ENCODE peak calls at places on chromosomes 3 and 15, in six cellular contexts. H is psoas muscle; B is hepatocyte; X is transverse colon; U is naive thymus-derived CD4-positive, alpha-beta T cell; Q is stomach. K is an unnamed sample.
A peak's percentile ranks its signal among the peaks of the same experiment; 100 is the strongest.

GRCh38 chr3:123809597-123809996 is 74.5 kb downstream of the MYLK start:
- DNase-seq in H (no peak), B (no peak), X (no peak), U (no peak), Q (no peak), K (no peak)

GRCh38 chr15:55782901-55783300 is 39.9 kb upstream of the PRTG start:
- DNase-seq in H (no peak), B (no peak), X (no peak), U (no peak), Q (no peak), K (no peak)

GRCh38 chr3:177193706-177194268 is 3.5 kb downstream of the TBL1XR1 start:
- DNase-seq in H (no peak), B (no peak), X (no peak), U (no peak), Q (no peak), K (peak; percentile 48)

GRCh38 chr15:33152502-33153109 is 41.9 kb downstream of the FMN1 start:
- DNase-seq in H (no peak), B (no peak), X (no peak), U (no peak), Q (no peak), K (no peak)

GRCh38 chr3:105014631-105015030 is 352.1 kb upstream of the ALCAM start:
- DNase-seq in H (no peak), B (no peak), X (no peak), U (no peak), Q (no peak), K (no peak)

GRCh38 chr3:4766716-4767499 is 212.3 kb upstream of the BHLHE40 start:
- DNase-seq in H (no peak), B (no peak), X (no peak), U (no peak), Q (no peak), K (no peak)

GRCh38 chr15:70153948-70154439 is 56.3 kb upstream of the TLE3 start:
- DNase-seq in H (no peak), B (no peak), X (no peak), U (no peak), Q (no peak), K (no peak)

GRCh38 chr15:69161878-69162213 is 1.4 kb downstream of the GLCE start:
- DNase-seq in H (no peak), B (no peak), X (no peak), U (no peak), Q (no peak), K (no peak)

GRCh38 chr3:43034911-43035310 is 55.8 kb downstream of the GASK1A start:
- DNase-seq in H (no peak), B (no peak), X (no peak), U (no peak), Q (no peak), K (peak; percentile 16)

GRCh38 chr3:101050061-101050460 is 56.8 kb upstream of the ABI3BP start:
- DNase-seq in H (no peak), B (no peak), X (no peak), U (no peak), Q (no peak), K (no peak)

GRCh38 chr15:92886229-92886628 is 13.9 kb upstream of the CHD2 start:
- DNase-seq in H (no peak), B (no peak), X (no peak), U (no peak), Q (no peak), K (no peak)

GRCh38 chr15:38059665-38060064 is 125.2 kb downstream of the TMCO5A start:
- DNase-seq in H (no peak), B (no peak), X (no peak), U (no peak), Q (no peak), K (no peak)

GRCh38 chr15:73352082-73352481 is 16.7 kb downstream of the HCN4 start:
- DNase-seq in H (no peak), B (no peak), X (no peak), U (no peak), Q (no peak), K (no peak)

GRCh38 chr3:177306252-177306651 is 109.0 kb upstream of the TBL1XR1 start:
- DNase-seq in H (no peak), B (no peak), X (no peak), U (no peak), Q (no peak), K (no peak)

GRCh38 chr3:139572847-139573672 is 33.5 kb upstream of the RBP1 start:
- DNase-seq in H (no peak), B (no peak), X (no peak), U (no peak), Q (no peak), K (no peak)

GRCh38 chr15:31300208-31300661 is 26.4 kb upstream of the KLF13 start:
- DNase-seq in H (no peak), B (no peak), X (no peak), U (no peak), Q (no peak), K (peak; percentile 47)

GRCh38 chr15:49490963-49491362 is 67.9 kb downstream of the FGF7 start:
- DNase-seq in H (no peak), B (no peak), X (no peak), U (no peak), Q (no peak), K (no peak)

GRCh38 chr3:191235331-191236314 is 36.6 kb downstream of the OSTN start:
- DNase-seq in H (no peak), B (no peak), X (no peak), U (no peak), Q (no peak), K (no peak)

GRCh38 chr15:23855260-23855659 is 168.2 kb upstream of the NDN start:
- DNase-seq in H (no peak), B (no peak), X (no peak), U (no peak), Q (no peak), K (no peak)

GRCh38 chr3:182803596-182803995 is 10.3 kb downstream of the ATP11B start:
- DNase-seq in H (no peak), B (no peak), X (no peak), U (no peak), Q (no peak), K (no peak)

GRCh38 chr3:190449801-190450200 is at the start of gene TMEM207:
- DNase-seq in H (no peak), B (no peak), X (no peak), U (no peak), Q (no peak), K (no peak)

GRCh38 chr3:157176108-157176507 is 16.2 kb upstream of the CCNL1 start:
- DNase-seq in H (no peak), B (peak; percentile 16), X (no peak), U (no peak), Q (no peak), K (no peak)
- H3K4me3 ChIP-seq in H (peak overlapping the region; percentile 73), B (peak overlapping the region; percentile 34), X (peak overlapping the region; percentile 63), U (peak overlapping the region; percentile 73), Q (peak overlapping the region; percentile 39), K (peak overlapping the region; percentile 62)

GRCh38 chr3:192887047-192887446 is 30.6 kb downstream of the MB21D2 start:
- DNase-seq in H (no peak), B (peak; percentile 59), X (no peak), U (no peak), Q (no peak), K (peak; percentile 69)

GRCh38 chr3:192884831-192885356 is 32.8 kb downstream of the MB21D2 start:
- DNase-seq in H (no peak), B (no peak), X (no peak), U (no peak), Q (no peak), K (no peak)

GRCh38 chr3:192883512-192883911 is 34.1 kb downstream of the MB21D2 start:
- DNase-seq in H (no peak), B (no peak), X (no peak), U (no peak), Q (no peak), K (no peak)

GRCh38 chr3:192887701-192888100 is 30.0 kb downstream of the MB21D2 start:
- DNase-seq in H (no peak), B (peak; percentile 44), X (no peak), U (no peak), Q (no peak), K (no peak)

DNA sequence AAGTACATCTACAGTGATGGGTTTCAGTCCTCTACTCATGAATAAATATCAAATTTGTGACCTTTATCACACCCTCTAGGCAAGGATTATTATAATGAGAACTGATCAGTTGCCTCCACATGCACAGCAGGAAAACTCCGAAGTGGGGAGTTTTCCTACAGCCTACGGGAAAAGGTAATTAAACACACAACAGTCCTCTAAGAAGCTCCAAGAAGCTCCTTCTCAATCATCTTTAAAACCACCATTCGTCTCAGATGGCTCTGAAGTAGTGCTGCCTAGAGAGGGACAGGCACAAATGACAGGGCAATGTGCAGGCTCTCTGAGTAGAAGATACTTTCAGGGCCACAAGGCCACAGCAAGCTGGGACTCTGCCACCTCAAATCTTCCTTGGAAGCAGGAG is 32.3 kb downstream of the MB21D2 start:
- DNase-seq in H (no peak), B (no peak), X (no peak), U (no peak), Q (no peak), K (no peak)
- H3K4me1 ChIP-seq in H (no peaks in the 10 kb centered on the region), B (peaks cover 30% of the 10 kb centered on the region), X (peaks cover 15% of the 10 kb centered on the region), U (no peaks in the 10 kb centered on the region), Q (peaks cover 26% of the 10 kb centered on the region), K (peaks cover 18% of the 10 kb centered on the region)

GRCh38 chr3:161070980-161071663 is 34.0 kb downstream of the B3GALNT1 start:
- DNase-seq in H (no peak), B (no peak), X (no peak), U (no peak), Q (no peak), K (no peak)

GRCh38 chr3:161072076-161072697 is 33.0 kb downstream of the B3GALNT1 start:
- DNase-seq in H (no peak), B (no peak), X (no peak), U (no peak), Q (no peak), K (no peak)

GRCh38 chr3:161069441-161070251 is 35.5 kb downstream of the B3GALNT1 start:
- DNase-seq in H (no peak), B (no peak), X (no peak), U (no peak), Q (no peak), K (no peak)

GRCh38 chr3:161067346-161067745 is 37.8 kb downstream of the B3GALNT1 start:
- DNase-seq in H (no peak), B (no peak), X (no peak), U (no peak), Q (no peak), K (no peak)

GRCh38 chr3:161070252-161070930 is 34.8 kb downstream of the B3GALNT1 start:
- DNase-seq in H (no peak), B (no peak), X (no peak), U (no peak), Q (no peak), K (no peak)
- H3K4me3 ChIP-seq in H (no peak overlapping the region), B (no peak overlapping the region), X (no peak overlapping the region), U (no peak overlapping the region), Q (no peak overlapping the region), K (no peak overlapping the region)

DNA sequence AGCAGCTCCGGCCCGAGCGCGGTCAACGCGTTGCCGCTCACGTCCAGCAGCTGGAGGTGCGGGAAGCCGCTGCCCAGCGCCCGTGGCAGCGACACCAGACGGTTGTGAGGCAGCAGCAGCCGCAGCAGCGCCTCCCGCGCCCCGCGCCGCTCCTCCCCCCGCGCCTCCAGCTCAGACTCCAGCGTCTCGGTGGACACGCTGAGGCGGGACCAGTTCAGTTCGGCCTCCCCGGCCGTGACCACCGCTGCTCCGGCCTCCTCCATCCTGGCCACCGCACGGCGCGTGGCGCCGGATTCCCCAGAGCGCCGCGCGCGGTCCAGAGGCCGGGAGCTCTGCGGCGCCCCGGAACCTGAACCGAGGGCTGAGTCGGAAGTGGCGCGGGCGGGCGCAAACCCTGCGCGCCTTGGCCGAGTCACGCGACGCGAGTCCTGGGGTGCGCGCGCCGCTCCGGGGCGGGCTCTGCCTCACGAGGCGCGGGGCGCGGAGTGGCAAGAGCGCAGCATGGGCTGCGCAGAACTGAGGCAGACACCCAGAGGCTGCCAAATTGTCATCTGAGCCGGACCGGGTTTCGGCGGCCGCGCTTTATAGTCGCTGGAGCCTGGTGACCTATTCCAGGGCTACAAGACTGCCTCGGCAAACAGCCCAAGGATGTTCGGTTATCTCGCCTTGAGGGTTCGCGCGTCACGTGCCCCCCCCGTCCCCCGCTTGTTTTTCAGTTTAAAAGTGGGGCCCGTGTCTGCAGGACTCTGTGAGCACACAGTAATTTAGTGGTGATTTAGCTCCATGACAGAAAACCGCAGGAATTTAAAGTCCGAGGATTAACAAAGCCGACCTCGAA is at the start of gene LRRC58:
- DNase-seq in H (peak; percentile 95), B (peak; percentile 98), X (peak; percentile 91), U (peak; percentile 92), Q (peak; percentile 93), K (peak; percentile 90)
- H3K4me1 ChIP-seq in H (peaks cover 16% of the 10 kb centered on the region), B (peaks cover 14% of the 10 kb centered on the region), X (peaks cover 16% of the 10 kb centered on the region), U (peaks cover 20% of the 10 kb centered on the region), Q (peaks cover 50% of the 10 kb centered on the region), K (no peaks in the 10 kb centered on the region)